ENCODE peak calls at places on chromosomes 12 and 14, in five cellular contexts. C, Y, P, L and U are unnamed samples.

GRCh38 chr12:86122846-86123468 is 133.2 kb downstream of the MGAT4C start:
- DNase-seq in C (no peak), P (peak), Y (no peak), L (no peak), U (no peak)

GRCh38 chr14:55707365-55707804 is 127.4 kb downstream of the KTN1 start:
- DNase-seq in Y (no peak), C (no peak), P (peak), L (peak), U (peak)

GRCh38 chr14:104299993-104300761 is 161.8 kb downstream of the KIF26A start:
- DNase-seq in Y (no peak), P (no peak), C (no peak), L (no peak), U (no peak)

GRCh38 chr12:126974779-126975178 is 1292.2 kb upstream of the TMEM132C start:
- DNase-seq in Y (no peak), P (no peak), C (no peak), L (no peak), U (no peak)

GRCh38 chr14:80587096-80587724 is 354.3 kb downstream of the CEP128 start:
- DNase-seq in Y (peak), L (peak), C (no peak), P (peak), U (peak)

GRCh38 chr12:49970030-49970429 is 2.7 kb upstream of the AQP6 start:
- DNase-seq in P (no peak), Y (no peak), C (no peak), L (no peak), U (no peak)

GRCh38 chr12:115500872-115501271 is 776.6 kb downstream of the MED13L start:
- DNase-seq in L (peak), Y (no peak), P (no peak), C (no peak), U (no peak)

GRCh38 chr14:59771577-59771976 is 99.0 kb downstream of the RTN1 start:
- DNase-seq in P (peak), Y (no peak), L (peak), C (no peak), U (no peak)

GRCh38 chr12:42119085-42119633 is 25.5 kb downstream of the GXYLT1 start:
- DNase-seq in Y (no peak), C (no peak), L (peak), P (peak), U (peak)

GRCh38 chr14:54683882-54684794 is 117.2 kb downstream of the SAMD4A start:
- DNase-seq in Y (peak), P (peak), C (no peak), L (peak), U (peak)

GRCh38 chr14:20530771-20531571 is 25.6 kb downstream of the RNASE10 start:
- DNase-seq in L (peak), Y (peak), P (peak), C (peak), U (peak)

GRCh38 chr12:42332301-42332894 is 6.4 kb downstream of the PPHLN1 start:
- DNase-seq in Y (peak), C (peak), L (peak), P (peak), U (peak)

GRCh38 chr12:30622509-30622908 is 73.2 kb downstream of the IPO8 start:
- DNase-seq in Y (no peak), C (no peak), P (peak), L (peak), U (peak)

GRCh38 chr14:29734732-29735131 is 192.9 kb downstream of the PRKD1 start:
- DNase-seq in C (no peak), Y (no peak), L (no peak), P (no peak), U (no peak)

GRCh38 chr12:24232531-24232930 is 283.1 kb upstream of the SOX5 start:
- DNase-seq in L (no peak), Y (no peak), P (peak), C (no peak), U (no peak)

GRCh38 chr14:101972126-101972785 is 7.9 kb downstream of the DYNC1H1 start:
- DNase-seq in L (peak), P (peak), Y (peak), C (no peak), U (peak)

GRCh38 chr14:103526247-103526913 is 2.6 kb upstream of the TRMT61A start:
- DNase-seq in C (no peak), P (no peak), Y (no peak), L (no peak), U (no peak)

GRCh38 chr12:109286252-109286651 is 22.8 kb downstream of the FOXN4 start:
- DNase-seq in L (no peak), C (no peak), P (no peak), Y (no peak), U (no peak)

DNA sequence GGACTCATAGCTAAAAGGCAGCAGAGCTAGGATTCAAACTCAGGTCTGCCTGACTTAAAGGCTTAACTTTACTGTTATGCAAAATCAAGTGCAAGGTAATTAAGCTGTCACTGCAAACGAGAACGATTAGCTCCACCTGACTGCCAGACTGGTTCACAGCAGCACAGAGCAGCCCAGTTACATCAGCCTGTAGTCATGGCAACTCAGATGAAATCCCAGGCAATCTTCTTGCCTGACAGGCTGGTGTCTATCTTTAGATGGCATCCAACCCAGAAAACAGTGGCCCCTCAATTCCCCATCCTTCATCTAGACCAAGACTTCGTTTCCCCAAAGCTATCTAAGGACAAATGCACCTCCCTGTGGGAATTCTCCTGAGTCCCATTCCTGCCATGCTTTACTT is 77.3 kb upstream of the ACTN1 start:
- DNase-seq in Y (no peak), P (peak), C (peak), L (peak), U (peak)
- TF ChIP-seq CTCF in Y (no peak), P (peak), C (no peak), L (no peak), U (peak)

GRCh38 chr12:91346827-91347226 is 164.2 kb upstream of the DCN start:
- DNase-seq in L (no peak), C (no peak), Y (no peak), P (no peak), U (no peak)
- TF ChIP-seq CTCF in L (no peak), C (no peak), Y (no peak), P (no peak), U (no peak)

GRCh38 chr12:122028601-122029560 is 7.2 kb downstream of the BCL7A start:
- DNase-seq in Y (no peak), P (no peak), C (peak), L (no peak), U (no peak)
- TF ChIP-seq CTCF in Y (no peak), P (peak), C (no peak), L (no peak), U (no peak)

GRCh38 chr14:92670177-92670576 is 78.2 kb downstream of the LGMN start:
- DNase-seq in L (peak), P (no peak), Y (no peak), C (no peak), U (peak)
- TF ChIP-seq CTCF in L (peak), P (peak), Y (no peak), C (no peak), U (peak)

DNA sequence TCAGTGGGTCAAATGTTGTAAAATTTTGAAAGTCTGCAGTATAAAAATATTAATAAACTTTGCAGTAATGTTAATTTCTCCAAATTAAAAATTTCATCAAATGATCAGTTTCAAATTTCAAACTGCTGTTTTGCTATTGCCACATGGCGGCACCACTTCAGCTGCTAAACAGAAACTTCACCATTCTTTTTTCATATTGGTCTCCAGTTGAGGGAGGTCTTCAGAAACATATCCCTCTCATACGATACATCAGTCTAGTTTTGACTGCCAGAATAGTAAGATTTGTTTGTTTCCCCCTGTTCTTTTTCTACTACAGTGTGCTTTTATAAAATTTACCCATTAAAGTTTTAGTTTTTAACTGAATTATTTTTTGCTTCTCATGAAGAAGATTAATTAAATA is 4.2 kb upstream of the TRHDE start:
- DNase-seq in P (no peak), L (peak), Y (no peak), C (no peak), U (no peak)
- TF ChIP-seq CTCF in P (peak), L (peak), Y (no peak), C (no peak), U (peak)

GRCh38 chr12:2551514-2551913 is 243.3 kb upstream of the FKBP4 start:
- DNase-seq in L (no peak), Y (no peak), P (no peak), C (no peak), U (no peak)

GRCh38 chr12:2550470-2551090 is 244.2 kb upstream of the FKBP4 start:
- DNase-seq in L (no peak), C (no peak), P (peak), Y (no peak), U (no peak)

GRCh38 chr12:2547273-2548044 is 247.3 kb upstream of the FKBP4 start:
- DNase-seq in C (no peak), Y (no peak), P (no peak), L (no peak), U (no peak)

GRCh38 chr12:2551097-2551496 is 243.7 kb upstream of the FKBP4 start:
- DNase-seq in C (no peak), L (no peak), Y (no peak), P (no peak), U (no peak)

GRCh38 chr12:2548095-2548494 is 246.7 kb upstream of the FKBP4 start:
- DNase-seq in P (no peak), C (no peak), Y (no peak), L (no peak), U (no peak)
- TF ChIP-seq CTCF in P (no peak), C (no peak), Y (no peak), L (no peak), U (peak)

GRCh38 chr12:110932048-110932447 is 11.7 kb upstream of the MYL2 start:
- DNase-seq in L (no peak), Y (no peak), C (no peak), P (no peak), U (no peak)
- TF ChIP-seq CTCF in L (peak), Y (no peak), C (no peak), P (peak), U (peak)

DNA sequence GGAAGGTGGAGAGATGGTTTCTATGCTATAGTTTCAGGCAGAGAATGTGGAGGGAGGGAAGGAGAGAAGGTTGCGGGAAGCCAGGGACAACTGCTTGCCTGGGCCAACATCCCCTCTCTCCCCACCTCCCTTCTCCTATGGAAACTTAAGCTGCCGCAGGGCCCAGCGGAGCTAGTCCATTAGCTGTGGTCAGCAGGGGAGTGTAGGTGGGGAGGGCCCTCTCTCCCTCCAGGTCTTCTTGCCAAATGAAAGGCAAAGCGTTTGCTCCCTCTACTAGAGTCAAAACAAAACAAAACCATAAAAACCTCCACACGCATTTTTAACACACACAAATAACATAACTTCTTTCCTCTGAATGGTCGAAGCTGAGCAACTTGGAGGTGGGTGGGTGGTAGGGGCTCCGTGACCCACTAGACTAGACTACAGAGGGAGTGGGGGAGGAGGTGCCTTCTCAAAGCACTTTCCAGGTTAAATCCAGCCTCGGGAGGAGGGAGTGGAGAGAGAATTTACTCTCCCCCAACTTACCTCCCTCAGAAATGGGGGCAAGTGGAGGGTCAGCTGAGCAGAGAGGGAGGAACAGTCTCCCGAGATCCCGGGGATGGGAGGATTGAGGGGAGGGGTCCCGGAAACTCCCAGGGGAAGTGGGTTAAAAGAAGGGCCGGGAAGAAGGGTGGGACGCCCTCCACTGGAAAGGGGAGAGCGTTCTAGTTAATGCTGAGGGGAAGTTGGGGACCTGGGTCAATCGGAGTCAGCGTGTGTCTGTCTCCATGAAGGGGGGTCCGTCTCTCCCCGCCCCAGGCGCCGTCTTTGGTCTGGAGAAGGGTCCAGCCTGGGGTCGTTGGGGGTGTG is 4.6 kb upstream of the CACNB3 start:
- DNase-seq in P (no peak), C (no peak), Y (no peak), L (peak), U (no peak)
- TF ChIP-seq CTCF in P (no peak), C (no peak), Y (no peak), L (peak), U (no peak)